ENCODE peak calls at places on chromosomes 5 and 9, in ten cellular contexts. J is epithelial cell of esophagus, G is ovary, T is mucosa of descending colon, L is brain microvascular endothelial cell, Z is lower lobe of right lung, K is cardiac fibroblast, P is body of pancreas, U is ascending aorta, I is Panc1. D is an unnamed sample.
A peak's percentile ranks its signal among the peaks of the same experiment; 100 is the strongest.

GRCh38 chr5:139655727-139656271 is 7.7 kb downstream of the CXXC5 start:
- DNase-seq in J (no peak), G (no peak), T (peak; percentile 60), L (no peak), Z (peak; percentile 75), K (peak; percentile 21), P (peak; percentile 63), U (peak; percentile 88), I (no peak), D (peak; percentile 21)

GRCh38 chr9:9598723-9599122 is 1014.1 kb downstream of the PTPRD start:
- DNase-seq in J (no peak), G (no peak), T (no peak), L (no peak), Z (no peak), K (no peak), P (no peak), U (no peak), I (no peak), D (no peak)

GRCh38 chr5:113293613-113294340 is 141.0 kb downstream of the TSSK1B start:
- DNase-seq in J (peak; percentile 55), G (peak; percentile 23), T (no peak), L (peak; percentile 34), Z (no peak), K (peak; percentile 45), P (no peak), U (peak; percentile 65), I (no peak), D (no peak)

GRCh38 chr5:76544268-76544926 is 78.8 kb downstream of the F2RL2 start:
- DNase-seq in J (peak; percentile 61), G (peak; percentile 26), T (peak; percentile 72), L (peak; percentile 39), Z (peak; percentile 51), K (peak; percentile 44), P (peak; percentile 87), U (no peak), I (peak; percentile 8), D (peak; percentile 54)

GRCh38 chr9:6024035-6024554 is 8.7 kb upstream of the RANBP6 start:
- DNase-seq in J (peak; percentile 31), G (no peak), T (no peak), L (no peak), Z (no peak), K (peak; percentile 9), P (no peak), U (no peak), I (no peak), D (no peak)

GRCh38 chr9:83623634-83623991 is 670 bp downstream of the IDNK start:
- DNase-seq in J (no peak), G (no peak), T (no peak), L (no peak), Z (no peak), K (no peak), P (no peak), U (no peak), I (no peak), D (no peak)

GRCh38 chr5:86337667-86338460 is 279.9 kb upstream of the COX7C start:
- DNase-seq in J (no peak), G (no peak), T (no peak), L (no peak), Z (no peak), K (no peak), P (no peak), U (no peak), I (no peak), D (no peak)

GRCh38 chr5:64977779-64978178 is 209.0 kb downstream of the CWC27 start:
- DNase-seq in J (peak; percentile 5), G (no peak), T (no peak), L (no peak), Z (no peak), K (peak; percentile 65), P (no peak), U (no peak), I (no peak), D (no peak)

GRCh38 chr5:43281840-43282658 is 31.2 kb downstream of the HMGCS1 start:
- DNase-seq in J (peak; percentile 78), G (no peak), T (no peak), L (peak; percentile 63), Z (no peak), K (peak; percentile 49), P (no peak), U (no peak), I (no peak), D (no peak)

GRCh38 chr5:156019786-156020185 is 307.2 kb upstream of the SGCD start:
- DNase-seq in J (no peak), G (no peak), T (no peak), L (no peak), Z (no peak), K (no peak), P (no peak), U (no peak), I (no peak), D (no peak)

GRCh38 chr5:156020650-156021049 is 306.3 kb upstream of the SGCD start:
- DNase-seq in J (no peak), G (no peak), T (peak; percentile 27), L (no peak), Z (no peak), K (no peak), P (no peak), U (no peak), I (no peak), D (no peak)

GRCh38 chr5:156015137-156015536 is 311.8 kb upstream of the SGCD start:
- DNase-seq in J (no peak), G (no peak), T (no peak), L (no peak), Z (no peak), K (no peak), P (no peak), U (no peak), I (no peak), D (no peak)
- TF ChIP-seq CTCF in J (no peak), G (no peak), T (no peak), L (no peak), Z (no peak), K (no peak), P (no peak), U (no peak), I (no peak), D (no peak)

GRCh38 chr5:51961154-51961562 is 577.9 kb downstream of the ISL1 start:
- DNase-seq in J (no peak), G (no peak), T (no peak), L (no peak), Z (no peak), K (no peak), P (peak; percentile 2), U (no peak), I (no peak), D (no peak)
- H3K4me3 ChIP-seq in J (no peak overlapping the region), G (no peak overlapping the region), T (no peak overlapping the region), L (no peak overlapping the region), Z (no peak overlapping the region), K (no peak overlapping the region), P (no peak overlapping the region), U (no peak overlapping the region), I (no peak overlapping the region), D (no peak overlapping the region)

GRCh38 chr9:35645736-35646582 is 4.8 kb downstream of the SIT1 start:
- DNase-seq in J (peak; percentile 83), G (no peak), T (peak; percentile 71), L (no peak), Z (peak; percentile 62), K (no peak), P (peak; percentile 67), U (no peak), I (no peak), D (no peak)
- TF ChIP-seq CTCF in J (peak; percentile 45), G (no peak), T (no peak), L (peak; percentile 40), Z (no peak), K (no peak), P (no peak), U (peak; percentile 18), I (no peak), D (no peak)

GRCh38 chr5:122776143-122776542 is 1.3 kb downstream of the SNX2 start:
- DNase-seq in J (no peak), G (no peak), T (no peak), L (no peak), Z (no peak), K (no peak), P (no peak), U (no peak), I (no peak), D (no peak)
- H3K4me3 ChIP-seq in J (peak overlapping the region; percentile 91), G (peak overlapping the region; percentile 98), T (peak overlapping the region; percentile 64), L (peak overlapping the region; percentile 93), Z (peak overlapping the region; percentile 92), K (peak overlapping the region; percentile 79), P (peak overlapping the region; percentile 92), U (peak overlapping the region; percentile 99), I (peak overlapping the region; percentile 96), D (peak overlapping the region; percentile 95)

GRCh38 chr5:168991991-168992390 is 308.9 kb downstream of the SLIT3 start:
- DNase-seq in J (no peak), G (no peak), T (no peak), L (no peak), Z (no peak), K (peak; percentile 24), P (no peak), U (no peak), I (no peak), D (no peak)

GRCh38 chr5:168989731-168990505 is 311.0 kb downstream of the SLIT3 start:
- DNase-seq in J (no peak), G (no peak), T (no peak), L (no peak), Z (no peak), K (no peak), P (no peak), U (no peak), I (no peak), D (peak; percentile 34)

GRCh38 chr5:168995024-168995423 is 305.9 kb downstream of the SLIT3 start:
- DNase-seq in J (no peak), G (no peak), T (no peak), L (no peak), Z (no peak), K (no peak), P (no peak), U (no peak), I (no peak), D (no peak)

GRCh38 chr5:168991311-168991710 is 309.6 kb downstream of the SLIT3 start:
- DNase-seq in J (no peak), G (no peak), T (no peak), L (no peak), Z (no peak), K (no peak), P (no peak), U (no peak), I (no peak), D (no peak)

DNA sequence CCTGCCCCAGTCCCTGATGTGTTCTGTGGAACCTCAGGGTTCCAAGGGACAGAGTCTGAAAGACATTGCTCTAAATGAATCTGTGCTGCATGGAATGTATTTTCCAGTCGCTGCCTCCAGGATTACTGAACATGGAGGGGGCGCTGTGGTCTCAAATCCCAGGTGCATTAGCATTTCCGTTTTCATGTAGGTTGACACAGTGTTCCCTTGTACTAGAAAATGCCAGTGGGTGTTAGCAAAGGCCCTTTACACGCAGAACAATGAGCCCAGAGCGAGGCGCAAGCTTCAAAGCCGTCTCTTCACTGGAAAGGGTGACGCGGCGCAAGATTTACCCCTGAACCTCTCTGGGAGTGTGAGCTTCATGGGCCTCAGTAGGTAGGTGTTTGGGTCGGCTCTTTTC is 308.3 kb downstream of the SLIT3 start:
- DNase-seq in J (peak; percentile 59), G (no peak), T (no peak), L (no peak), Z (no peak), K (no peak), P (no peak), U (no peak), I (no peak), D (no peak)
- TF ChIP-seq CTCF in J (peak; percentile 63), G (no peak), T (no peak), L (peak; percentile 64), Z (no peak), K (no peak), P (no peak), U (no peak), I (peak; percentile 69), D (peak; percentile 30)

GRCh38 chr9:114384836-114385411 is 2.9 kb downstream of the AKNA start:
- DNase-seq in J (no peak), G (no peak), T (peak; percentile 10), L (no peak), Z (no peak), K (no peak), P (no peak), U (no peak), I (no peak), D (no peak)
- H3K4me3 ChIP-seq in J (no peak overlapping the region), G (no peak overlapping the region), T (no peak overlapping the region), L (no peak overlapping the region), Z (peak overlapping the region; percentile 77), K (no peak overlapping the region), P (no peak overlapping the region), U (peak overlapping the region; percentile 38), I (no peak overlapping the region), D (no peak overlapping the region)

D was measured in LNCaP clone FGC.